ENCODE peak calls at places on chromosomes 3 and 15, in five cellular contexts. S is AG04450; N is thoracic aorta; D is CD8-positive, alpha-beta T cell; F is endodermal cell. K is an unnamed sample. For H3K9me3, the result is how much of the 10 kb centered on the place peaks cover.

GRCh38 chr3:69197455-69197854 is 75.1 kb upstream of the LMOD3 start:
- DNase-seq in S (no peak), N (no peak), D (no peak), F (no peak), K (no peak)

GRCh38 chr3:170614214-170614966 is 28.5 kb upstream of the SLC7A14 start:
- DNase-seq in S (peak), N (peak), D (no peak), F (no peak), K (no peak)

GRCh38 chr15:71385026-71385425 is 269.8 kb downstream of the THSD4 start:
- DNase-seq in S (no peak), N (no peak), D (no peak), F (no peak), K (no peak)

GRCh38 chr15:33150993-33151392 is 43.5 kb downstream of the FMN1 start:
- DNase-seq in S (no peak), N (no peak), D (no peak), F (no peak), K (no peak)

GRCh38 chr3:177286034-177286433 is 88.8 kb upstream of the TBL1XR1 start:
- DNase-seq in S (no peak), N (no peak), D (no peak), F (no peak), K (no peak)

GRCh38 chr3:190064112-190064511 is 56.6 kb downstream of the P3H2 start:
- DNase-seq in S (peak), N (no peak), D (no peak), F (no peak), K (no peak)

GRCh38 chr3:52039846-52040245 is 16.5 kb downstream of the DUSP7 start:
- DNase-seq in S (no peak), N (peak), D (no peak), F (no peak), K (no peak)

GRCh38 chr3:139388077-139388476 is 1.4 kb downstream of the COPB2 start:
- DNase-seq in S (no peak), N (no peak), D (no peak), F (no peak), K (no peak)

GRCh38 chr3:119601154-119601553 is 3.5 kb downstream of the PLA1A start:
- DNase-seq in S (no peak), N (no peak), D (no peak), F (no peak), K (no peak)

GRCh38 chr15:98547741-98548166 is 100.6 kb upstream of the IGF1R start:
- DNase-seq in S (no peak), N (no peak), D (no peak), F (peak), K (no peak)

GRCh38 chr15:29364429-29365078 is 94.9 kb upstream of the NSMCE3 start:
- DNase-seq in S (peak), N (no peak), D (no peak), F (peak), K (no peak)

GRCh38 chr15:73650387-73651126 is 17.4 kb upstream of the NPTN start:
- DNase-seq in S (no peak), N (no peak), D (no peak), F (no peak), K (no peak)

GRCh38 chr3:42936157-42936981 is 30.4 kb downstream of the ZNF662 start:
- DNase-seq in S (peak), N (no peak), D (no peak), F (no peak), K (no peak)

GRCh38 chr3:110946810-110947209 is 124.8 kb upstream of the NECTIN3 start:
- DNase-seq in S (no peak), N (no peak), D (no peak), F (no peak), K (no peak)

GRCh38 chr3:139378587-139378986 is 10.9 kb downstream of the COPB2 start:
- DNase-seq in S (no peak), N (no peak), D (no peak), F (no peak), K (no peak)

GRCh38 chr15:94460624-94461023 is 229.3 kb downstream of the MCTP2 start:
- DNase-seq in S (no peak), N (no peak), D (no peak), F (no peak), K (no peak)

GRCh38 chr3:121542924-121543323 is 2.9 kb downstream of the POLQ start:
- DNase-seq in S (no peak), N (no peak), D (no peak), F (no peak), K (no peak)

GRCh38 chr15:39472661-39473657 is 107.9 kb upstream of the THBS1 start:
- DNase-seq in S (peak), N (peak), D (no peak), F (no peak), K (no peak)

GRCh38 chr15:40367038-40367672 is 9.1 kb downstream of the DISP2 start:
- DNase-seq in S (no peak), N (no peak), D (no peak), F (peak), K (no peak)

GRCh38 chr15:29471757-29472156 is 202.1 kb upstream of the NSMCE3 start:
- DNase-seq in S (no peak), N (no peak), D (no peak), F (no peak), K (no peak)

GRCh38 chr15:42796955-42797779 is 60.2 kb upstream of the CDAN1 start:
- DNase-seq in S (no peak), N (no peak), D (no peak), F (no peak), K (no peak)

GRCh38 chr15:73568881-73569280 is 64.3 kb downstream of the NPTN start:
- DNase-seq in S (no peak), N (no peak), D (no peak), F (no peak), K (no peak)

GRCh38 chr15:92968926-92969664 is 69.0 kb downstream of the CHD2 start:
- DNase-seq in S (no peak), N (no peak), D (no peak), F (no peak), K (no peak)

GRCh38 chr3:149970716-149971402 is at the start of gene PFN2:
- DNase-seq in S (peak), N (peak), D (peak), F (peak), K (peak)

GRCh38 chr3:197006446-197006845 is 23.2 kb downstream of the MELTF start:
- DNase-seq in S (no peak), N (no peak), D (no peak), F (no peak), K (no peak)

GRCh38 chr3:15099364-15100098 is 583 bp upstream of the RBSN start:
- DNase-seq in S (no peak), N (no peak), D (peak), F (no peak), K (no peak)

GRCh38 chr3:23915537-23916108 is 1.2 kb downstream of the NKIRAS1 start:
- DNase-seq in S (no peak), N (no peak), D (no peak), F (no peak), K (no peak)

GRCh38 chr3:46059432-46059831 is 32.1 kb upstream of the XCR1 start:
- DNase-seq in S (no peak), N (no peak), D (no peak), F (no peak), K (no peak)

DNA sequence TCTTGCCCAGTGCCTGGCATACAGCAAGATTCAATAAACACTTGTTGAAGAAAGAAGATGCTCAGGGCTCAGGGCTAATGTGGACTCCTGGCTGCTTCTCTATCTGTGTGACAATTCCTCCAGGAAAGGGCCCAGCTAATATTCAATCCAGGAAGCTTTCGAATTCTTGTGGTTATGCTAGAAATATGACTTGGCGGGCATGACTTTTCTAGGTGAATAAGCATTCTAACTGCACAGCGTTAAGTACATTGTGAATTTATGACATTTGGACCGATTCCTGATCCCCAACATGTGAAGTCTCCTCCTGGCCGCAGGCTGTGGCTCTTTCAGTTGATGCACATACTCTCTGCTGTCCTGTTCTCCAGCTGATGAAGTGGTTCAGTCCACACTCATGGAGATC is 117.0 kb downstream of the IMPG2 start:
- DNase-seq in S (no peak), N (no peak), D (no peak), F (no peak), K (no peak)
- H3K9me3 ChIP-seq in S (under half), N (under half), D (under half), F (under half), K (under half)

DNA sequence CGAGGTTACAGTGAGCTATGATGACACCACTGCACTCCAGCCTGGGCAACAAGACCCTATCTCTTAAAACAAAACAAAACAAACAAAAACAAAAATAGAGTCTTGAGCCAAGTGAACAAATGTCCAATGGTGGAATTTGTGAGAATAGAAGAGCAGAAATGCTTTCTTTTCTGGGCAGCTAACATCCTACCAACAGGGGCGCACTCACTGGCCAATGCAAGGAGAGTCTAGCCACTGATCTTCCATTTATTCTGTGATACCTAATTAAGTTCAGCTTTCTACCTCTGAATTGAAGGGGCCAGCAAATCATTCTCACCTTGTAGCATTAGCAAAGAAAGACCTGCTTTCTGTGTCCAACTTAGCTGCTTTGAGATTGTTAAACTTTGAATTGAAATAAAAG is 301.9 kb upstream of the NR2F2 start:
- DNase-seq in S (no peak), N (no peak), D (no peak), F (no peak), K (no peak)
- H3K9me3 ChIP-seq in S (under half), N (under half), D (under half), F (under half), K (under half)

GRCh38 chr15:25172691-25173090 is 217.9 kb downstream of the SNRPN start:
- DNase-seq in S (no peak), N (no peak), D (no peak), F (peak), K (no peak)
- H3K9me3 ChIP-seq in S (half or more), N (under half), D (under half), F (under half), K (under half)

GRCh38 chr3:115062412-115062956 is 84.6 kb downstream of the ZBTB20 start:
- DNase-seq in S (no peak), N (no peak), D (no peak), F (no peak), K (no peak)

DNA sequence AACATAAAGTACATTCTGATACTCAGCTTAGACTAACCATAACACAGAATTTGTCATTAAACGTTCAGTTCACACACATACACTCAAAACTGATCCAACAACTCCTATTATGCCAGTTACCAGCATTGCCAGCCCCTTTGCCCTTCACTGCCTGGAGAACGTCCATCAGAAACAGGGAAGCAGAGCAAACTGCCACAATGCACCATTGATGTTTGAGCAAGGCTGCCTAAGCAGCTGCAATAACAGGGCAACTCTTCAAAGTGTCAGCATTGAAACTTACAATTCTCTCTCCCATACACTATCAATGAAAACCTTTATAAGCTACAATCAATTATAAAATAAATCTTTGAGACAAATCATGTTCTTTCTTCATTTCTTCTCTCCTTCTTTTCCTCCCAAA is 85.1 kb downstream of the ZBTB20 start:
- DNase-seq in S (no peak), N (no peak), D (no peak), F (no peak), K (no peak)
- H3K9me3 ChIP-seq in S (under half), N (under half), D (under half), F (under half), K (under half)

DNA sequence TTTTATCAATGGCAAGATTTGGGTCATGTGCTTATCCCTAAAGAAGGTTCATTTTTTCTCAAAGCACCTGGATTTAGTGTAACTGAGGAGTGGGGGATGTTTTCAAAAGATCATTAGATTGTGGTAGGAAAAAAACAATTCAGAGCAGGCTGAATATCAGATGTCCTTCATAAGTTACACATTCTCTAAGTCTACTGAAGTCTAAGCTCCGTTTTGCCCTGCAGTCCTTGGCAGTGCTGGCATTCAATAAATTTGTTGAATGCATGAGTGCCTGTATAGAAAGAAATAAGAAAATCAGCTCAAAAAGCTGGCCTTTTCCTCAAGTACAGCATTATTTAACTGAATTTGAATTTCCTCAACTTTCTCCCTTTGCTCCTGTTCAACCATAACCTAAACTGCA is 819.0 kb upstream of the GRM7 start:
- DNase-seq in S (no peak), N (no peak), D (no peak), F (no peak), K (no peak)
- H3K9me3 ChIP-seq in S (under half), N (under half), D (under half), F (under half), K (under half)

DNA sequence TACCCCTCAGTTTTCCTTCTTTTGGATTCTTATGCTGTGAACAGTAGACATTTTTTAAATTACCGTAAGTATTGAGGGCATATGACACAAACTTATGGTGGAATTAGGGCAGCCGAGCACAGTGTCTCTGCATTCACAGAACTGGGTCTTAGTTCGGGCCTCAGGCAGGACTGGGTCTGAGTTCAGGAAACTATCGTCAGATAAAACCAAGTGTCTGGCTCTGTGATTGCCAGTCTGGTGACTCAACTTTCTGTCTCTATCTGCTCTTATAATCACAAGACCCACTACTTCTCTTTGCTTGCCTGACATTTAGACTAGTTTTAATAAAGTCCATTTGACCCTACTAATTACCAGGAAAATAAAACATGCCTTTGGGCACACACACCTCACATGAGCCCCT is 146.2 kb downstream of the LMLN start:
- DNase-seq in S (no peak), N (no peak), D (no peak), F (no peak), K (no peak)
- H3K9me3 ChIP-seq in S (under half), N (under half), D (under half), F (under half), K (under half)

GRCh38 chr15:26433060-26433459 is 339.8 kb downstream of the GABRB3 start:
- DNase-seq in S (no peak), N (no peak), D (no peak), F (no peak), K (no peak)
- H3K9me3 ChIP-seq in S (under half), N (under half), D (under half), F (under half), K (under half)

K was measured in T-helper 17 cell.